ENCODE peak calls at places on chromosomes 6 and 20, in nine cellular contexts. S is heart right ventricle, U is fibroblast of lung, Z is right lobe of liver, X is thoracic aorta, A is dorsolateral prefrontal cortex, E is SK-N-SH, G is cardiac muscle cell, Y is upper lobe of right lung. K is an unnamed sample. For H3K27me3, the result is how much of the 10 kb centered on the place peaks cover.

GRCh38 chr6:90139272-90139817 is 157.3 kb downstream of the BACH2 start:
- DNase-seq in S (no peak), U (no peak), Z (no peak), X (no peak), A (no peak), E (no peak), G (no peak), Y (no peak), K (no peak)

GRCh38 chr20:34581341-34582189 is 23.0 kb downstream of the MAP1LC3A start:
- DNase-seq in S (no peak), U (peak), Z (no peak), X (no peak), A (no peak), E (no peak), G (peak), Y (no peak), K (no peak)

GRCh38 chr6:114619621-114620020 is 276.8 kb upstream of the HS3ST5 start:
- DNase-seq in S (no peak), U (peak), Z (no peak), X (no peak), A (no peak), E (no peak), G (no peak), Y (no peak), K (no peak)

GRCh38 chr6:68559716-68560115 is 75.4 kb upstream of the ADGRB3 start:
- DNase-seq in S (no peak), U (peak), Z (no peak), X (no peak), A (no peak), E (no peak), G (no peak), Y (no peak), K (no peak)

GRCh38 chr6:131862486-131862885 is 54.7 kb downstream of the ENPP1 start:
- DNase-seq in S (no peak), U (no peak), Z (no peak), X (no peak), A (no peak), E (no peak), G (no peak), Y (no peak), K (no peak)

GRCh38 chr20:49297605-49298530 is 20.0 kb upstream of the ZNFX1 start:
- DNase-seq in S (no peak), U (no peak), Z (no peak), X (no peak), A (no peak), E (no peak), G (no peak), Y (no peak), K (no peak)

GRCh38 chr20:8039048-8039447 is 19.5 kb upstream of the TMX4 start:
- DNase-seq in S (no peak), U (no peak), Z (no peak), X (no peak), A (no peak), E (no peak), G (no peak), Y (no peak), K (no peak)

GRCh38 chr20:6381887-6382286 is 259.1 kb upstream of the FERMT1 start:
- DNase-seq in S (no peak), U (peak), Z (no peak), X (no peak), A (no peak), E (peak), G (peak), Y (no peak), K (no peak)

GRCh38 chr6:76684881-76685280 is 612.4 kb upstream of the IMPG1 start:
- DNase-seq in S (no peak), U (peak), Z (no peak), X (no peak), A (no peak), E (no peak), G (peak), Y (no peak), K (no peak)

GRCh38 chr6:24125980-24126379 is at the start of gene NRSN1:
- DNase-seq in S (no peak), U (no peak), Z (no peak), X (no peak), A (peak), E (peak), G (no peak), Y (no peak), K (no peak)

GRCh38 chr6:145749632-145750031 is 14.3 kb upstream of the EPM2A start:
- DNase-seq in S (no peak), U (peak), Z (no peak), X (no peak), A (no peak), E (no peak), G (peak), Y (no peak), K (peak)

GRCh38 chr20:41011551-41012067 is 17.0 kb upstream of the TOP1 start:
- DNase-seq in S (no peak), U (no peak), Z (no peak), X (no peak), A (no peak), E (no peak), G (no peak), Y (no peak), K (no peak)

GRCh38 chr20:8798505-8798904 is 270.4 kb upstream of the PLCB4 start:
- DNase-seq in S (no peak), U (peak), Z (no peak), X (no peak), A (no peak), E (no peak), G (peak), Y (no peak), K (no peak)

GRCh38 chr6:64054870-64055269 is 419.3 kb downstream of the PHF3 start:
- DNase-seq in S (no peak), U (no peak), Z (no peak), X (no peak), A (no peak), E (no peak), G (no peak), Y (no peak), K (no peak)

GRCh38 chr6:141482773-141483172 is 650.0 kb upstream of the GJE1 start:
- DNase-seq in S (no peak), U (peak), Z (no peak), X (no peak), A (no peak), E (no peak), G (peak), Y (no peak), K (no peak)

GRCh38 chr20:32437391-32438074 is 79.4 kb downstream of the ASXL1 start:
- DNase-seq in S (no peak), U (no peak), Z (no peak), X (no peak), A (no peak), E (peak), G (no peak), Y (no peak), K (no peak)

DNA sequence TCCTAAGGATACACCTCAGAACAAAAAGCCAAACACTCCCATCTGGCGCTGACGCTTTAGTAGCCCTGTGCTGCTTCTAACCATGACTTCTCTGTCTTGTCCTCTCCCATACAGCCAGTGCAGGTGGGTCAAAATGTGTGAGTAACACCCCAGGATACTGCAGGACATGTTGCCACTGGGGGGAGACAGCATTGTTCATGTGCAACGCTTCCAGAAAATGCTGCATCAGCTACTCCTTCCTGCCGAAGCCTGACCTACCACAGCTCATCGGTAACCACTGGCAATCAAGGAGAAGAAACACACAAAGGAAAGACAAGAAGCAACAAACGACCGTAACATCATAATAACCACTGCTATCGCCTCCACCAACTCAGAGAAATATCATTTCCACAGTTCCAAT is 1.4 kb downstream of the DEFB132 start:
- DNase-seq in S (no peak), U (peak), Z (no peak), X (no peak), A (no peak), E (no peak), G (peak), Y (no peak), K (no peak)
- H3K27me3 ChIP-seq in S (under half), U (under half), Z (under half), X (under half), A (under half), E (under half), G (half or more), Y (under half), K (under half)

GRCh38 chr6:43355862-43356590 is 13.4 kb downstream of the ZNF318 start:
- DNase-seq in S (no peak), U (peak), Z (no peak), X (no peak), A (no peak), E (peak), G (peak), Y (no peak), K (no peak)
- TF ChIP-seq CTCF in S (peak), U (no peak), Z (peak), X (no peak), A (no peak), E (peak), G (peak), Y (peak), K (peak)

DNA sequence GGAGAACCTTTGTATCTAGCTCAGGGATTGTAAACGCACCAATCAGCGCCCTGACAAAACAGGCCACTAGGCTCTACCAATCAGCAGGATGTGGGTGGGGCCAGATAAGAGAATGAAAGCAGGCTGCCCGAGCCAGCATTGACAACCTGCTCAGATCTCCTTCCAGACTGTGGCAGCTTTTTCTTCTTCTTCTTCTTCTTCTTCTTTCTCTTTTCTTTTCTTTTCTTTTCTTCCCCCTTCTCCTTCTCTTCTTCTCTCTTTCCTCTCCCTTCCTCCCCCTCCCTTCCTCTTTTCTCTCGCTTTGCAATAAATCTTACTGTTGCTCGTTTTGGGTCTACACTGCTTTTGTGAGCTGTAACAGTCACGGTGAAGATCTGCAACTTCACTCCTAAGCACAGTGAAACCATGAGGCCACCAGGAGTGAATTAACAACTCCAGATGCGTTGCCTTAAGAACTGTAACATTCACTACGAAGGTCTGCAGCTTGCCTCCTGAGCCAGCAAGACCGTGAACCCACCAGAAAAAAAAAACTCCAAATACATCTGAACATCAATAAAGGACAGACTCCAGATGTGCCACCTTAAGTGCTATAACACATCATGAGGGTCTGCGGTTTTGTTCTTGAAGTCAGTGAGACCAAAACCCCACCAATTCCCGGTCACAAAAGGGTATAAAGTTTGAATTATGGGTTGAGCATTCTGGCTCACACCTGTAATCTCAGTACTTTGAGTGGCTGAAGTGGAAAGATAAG is 19.6 kb upstream of the SERPINB1 start:
- DNase-seq in S (no peak), U (no peak), Z (no peak), X (no peak), A (no peak), E (no peak), G (no peak), Y (no peak), K (no peak)
- H3K4me3 ChIP-seq in S (no peak), U (no peak), Z (no peak), X (no peak), A (no peak), E (no peak), G (no peak), Y (no peak), K (no peak)

GRCh38 chr20:58127731-58128130 is 100.7 kb downstream of the ANKRD60 start:
- DNase-seq in S (no peak), U (peak), Z (no peak), X (no peak), A (no peak), E (no peak), G (peak), Y (peak), K (peak)
- H3K27me3 ChIP-seq in S (under half), U (under half), Z (under half), X (under half), A (under half), E (under half), G (under half), Y (under half), K (under half)

GRCh38 chr6:29617782-29618557 is 15.0 kb downstream of the GABBR1 start:
- DNase-seq in S (no peak), U (no peak), Z (no peak), X (no peak), A (no peak), E (peak), G (no peak), Y (no peak), K (no peak)
- TF ChIP-seq CTCF in S (no peak), U (no peak), Z (no peak), X (no peak), A (no peak), E (no peak), G (peak), Y (no peak), K (peak)

DNA sequence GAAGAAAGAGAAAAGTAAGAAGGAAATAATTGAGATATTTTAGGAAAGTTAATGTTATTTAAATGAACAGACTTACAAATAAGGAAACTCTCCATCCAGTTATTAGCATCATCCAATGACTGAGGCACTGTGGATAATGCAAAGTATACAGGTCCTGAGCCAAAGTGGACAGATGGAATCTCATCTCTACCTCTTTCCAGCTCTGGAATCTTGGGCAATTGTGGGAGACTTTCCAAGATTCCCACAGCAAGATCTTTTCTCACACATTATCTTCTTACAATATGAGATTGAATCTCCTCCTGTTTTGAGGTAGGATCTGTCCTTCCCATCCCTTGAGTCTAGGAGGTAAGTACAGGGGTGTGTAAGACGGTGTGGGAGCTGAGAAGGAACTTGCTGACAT is 28.9 kb downstream of the HTR1E start:
- DNase-seq in S (no peak), U (no peak), Z (no peak), X (no peak), A (no peak), E (no peak), G (no peak), Y (no peak), K (no peak)
- H3K4me3 ChIP-seq in S (no peak), U (no peak), Z (no peak), X (no peak), A (no peak), E (no peak), G (no peak), Y (no peak), K (no peak)

GRCh38 chr6:106966229-106966628 is 8.3 kb downstream of the CD24 start:
- DNase-seq in S (no peak), U (no peak), Z (no peak), X (no peak), A (no peak), E (no peak), G (no peak), Y (no peak), K (no peak)

GRCh38 chr6:106966671-106967522 is 7.6 kb downstream of the CD24 start:
- DNase-seq in S (no peak), U (no peak), Z (no peak), X (no peak), A (no peak), E (no peak), G (no peak), Y (no peak), K (no peak)

GRCh38 chr6:106964099-106964498 is 10.4 kb downstream of the CD24 start:
- DNase-seq in S (no peak), U (no peak), Z (no peak), X (no peak), A (no peak), E (no peak), G (no peak), Y (no peak), K (no peak)

GRCh38 chr6:106964954-106965353 is 9.6 kb downstream of the CD24 start:
- DNase-seq in S (no peak), U (no peak), Z (no peak), X (no peak), A (no peak), E (no peak), G (no peak), Y (no peak), K (no peak)

GRCh38 chr6:106967936-106968555 is 6.5 kb downstream of the CD24 start:
- DNase-seq in S (no peak), U (no peak), Z (no peak), X (no peak), A (no peak), E (no peak), G (no peak), Y (no peak), K (no peak)
- H3K27me3 ChIP-seq in S (under half), U (under half), Z (under half), X (under half), A (under half), E (under half), G (under half), Y (under half), K (under half)

DNA sequence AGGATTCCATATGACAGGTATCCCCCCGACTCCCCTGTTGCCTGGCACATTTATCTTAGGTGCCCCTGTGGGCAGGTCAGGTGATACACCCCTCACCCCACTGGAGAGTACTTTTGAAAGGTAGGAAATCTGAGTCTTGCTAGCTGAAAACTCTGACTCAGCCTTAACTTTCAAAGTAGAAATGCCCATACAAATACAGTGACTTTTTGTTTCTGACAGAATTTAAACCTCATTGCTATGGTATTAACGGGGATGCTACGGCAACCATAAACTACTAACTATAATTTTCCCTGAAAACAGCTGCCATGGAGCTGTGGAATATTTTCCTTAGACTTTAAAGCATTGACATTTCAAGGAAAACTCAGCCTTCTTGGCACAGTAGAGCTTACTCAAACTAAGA is 536.0 kb downstream of the RFPL4B start:
- DNase-seq in S (no peak), U (no peak), Z (no peak), X (no peak), A (no peak), E (no peak), G (no peak), Y (no peak), K (no peak)
- TF ChIP-seq CTCF in S (no peak), U (no peak), Z (no peak), X (no peak), A (no peak), E (no peak), G (no peak), Y (no peak), K (no peak)

GRCh38 chr6:29792123-29793035 is 35.2 kb upstream of the HLA-G start:
- DNase-seq in S (peak), U (no peak), Z (peak), X (peak), A (peak), E (peak), G (peak), Y (peak), K (no peak)
- H3K4me3 ChIP-seq in S (peak), U (peak), Z (peak), X (peak), A (peak), E (peak), G (peak), Y (peak), K (peak)

DNA sequence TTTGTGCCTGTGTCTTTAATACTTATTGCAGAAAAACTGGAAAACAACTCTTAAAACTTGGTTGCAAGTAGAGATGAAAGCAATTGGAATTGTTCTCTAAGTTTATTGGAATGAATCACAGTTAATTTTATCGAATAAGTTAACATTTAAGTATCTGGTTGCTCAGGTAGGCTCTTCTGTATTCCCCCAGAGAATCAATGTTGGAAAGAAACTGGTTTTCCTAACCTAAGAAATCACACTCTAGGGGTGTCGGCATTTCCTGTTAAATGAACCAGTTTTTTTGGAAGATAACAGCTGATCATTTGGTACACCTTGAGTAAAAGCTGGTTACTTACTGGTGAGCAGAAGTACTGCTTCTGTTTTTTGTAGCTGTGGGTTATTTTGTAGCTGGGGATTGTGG is 5.2 kb downstream of the TFAP2C start:
- DNase-seq in S (no peak), U (no peak), Z (no peak), X (no peak), A (no peak), E (no peak), G (no peak), Y (no peak), K (no peak)
- H3K27me3 ChIP-seq in S (half or more), U (under half), Z (under half), X (under half), A (half or more), E (half or more), G (half or more), Y (under half), K (under half)

K was measured in kidney epithelial cell.